ENCODE peak calls at places on chromosomes 16 and 17, in six cellular contexts. S, E, I, N, Z and X are unnamed samples.

GRCh38 chr17:52383493-52384100 is 225.1 kb upstream of the CA10 start:
- DNase-seq in S (peak), N (no peak), E (peak), Z (peak), I (no peak), X (peak)

GRCh38 chr17:8021565-8022357 is 17.1 kb upstream of the ALOX15B start:
- DNase-seq in I (no peak), Z (no peak), N (no peak), E (no peak), S (no peak), X (no peak)

GRCh38 chr17:49916854-49917515 is 52.0 kb upstream of the DLX4 start:
- DNase-seq in E (no peak), S (no peak), N (no peak), I (no peak), Z (no peak), X (no peak)

GRCh38 chr16:71364306-71364705 is 5.8 kb downstream of the CALB2 start:
- DNase-seq in S (no peak), I (no peak), Z (no peak), N (no peak), E (no peak), X (no peak)

GRCh38 chr17:30309591-30309990 is 17.8 kb upstream of the BLMH start:
- DNase-seq in I (no peak), S (no peak), E (no peak), N (no peak), Z (no peak), X (no peak)

GRCh38 chr17:72996791-72997190 is 95.7 kb downstream of the SLC39A11 start:
- DNase-seq in Z (no peak), E (no peak), N (no peak), I (no peak), S (no peak), X (no peak)

GRCh38 chr17:58615768-58616659 is 75.8 kb downstream of the TEX14 start:
- DNase-seq in I (no peak), S (no peak), Z (no peak), N (no peak), E (no peak), X (no peak)

GRCh38 chr17:64161380-64161779 is 31.4 kb upstream of the ERN1 start:
- DNase-seq in E (no peak), S (no peak), N (no peak), Z (no peak), I (no peak), X (no peak)

GRCh38 chr16:48081656-48082055 is 74.1 kb downstream of the ABCC12 start:
- DNase-seq in Z (no peak), N (no peak), S (peak), I (peak), E (no peak), X (no peak)

GRCh38 chr16:642189-643049 is 791 bp downstream of the MCRIP2 start:
- DNase-seq in N (peak), I (no peak), Z (peak), E (no peak), S (no peak), X (no peak)

GRCh38 chr16:1920727-1921155 is 2.5 kb upstream of the HS3ST6 start:
- DNase-seq in S (peak), N (no peak), Z (peak), E (no peak), I (no peak), X (no peak)

GRCh38 chr17:62756198-62756597 is 51.9 kb downstream of the MARCHF10 start:
- DNase-seq in I (no peak), N (no peak), Z (no peak), S (no peak), E (no peak), X (no peak)

GRCh38 chr16:20415541-20415940 is 6.2 kb downstream of the ACSM5 start:
- DNase-seq in I (no peak), S (peak), E (no peak), Z (no peak), N (no peak), X (no peak)

GRCh38 chr16:3980311-3981111 is 100.0 kb upstream of the CREBBP start:
- DNase-seq in I (no peak), S (peak), N (no peak), Z (no peak), E (no peak), X (no peak)

GRCh38 chr16:15759070-15759469 is 97.8 kb downstream of the MYH11 start:
- DNase-seq in I (no peak), E (no peak), N (no peak), S (no peak), Z (no peak), X (no peak)

GRCh38 chr17:69743091-69743490 is 328.6 kb downstream of the MAP2K6 start:
- DNase-seq in S (no peak), E (no peak), Z (no peak), N (no peak), I (no peak), X (no peak)

GRCh38 chr17:46264456-46265198 is 30.3 kb upstream of the LRRC37A start:
- DNase-seq in I (peak), E (no peak), N (no peak), Z (no peak), S (peak), X (no peak)

GRCh38 chr16:57533618-57534336 is 2.6 kb downstream of the CCDC102A start:
- DNase-seq in Z (no peak), I (no peak), S (no peak), N (peak), E (no peak), X (no peak)

GRCh38 chr17:55356440-55357328 is 65.0 kb downstream of the MMD start:
- DNase-seq in I (no peak), E (peak), N (peak), S (peak), Z (peak), X (peak)

GRCh38 chr17:48883171-48883570 is 9.4 kb upstream of the ATP5MC1 start:
- DNase-seq in Z (no peak), E (no peak), S (no peak), I (no peak), N (no peak), X (no peak)

GRCh38 chr17:77619851-77620250 is 338.7 kb upstream of the TNRC6C start:
- DNase-seq in Z (no peak), S (peak), N (no peak), I (peak), E (no peak), X (no peak)

GRCh38 chr17:55764610-55765009 is 13.8 kb downstream of the PCTP start:
- DNase-seq in S (no peak), Z (no peak), N (no peak), I (no peak), E (no peak), X (no peak)